ENCODE peak calls at places on chromosomes 7 and 10, in eight cellular contexts. V is heart left ventricle, A is IMR-90, D is esophagus squamous epithelium, H is uterus, I is sigmoid colon, T is A549, Q is tibial nerve. M is an unnamed sample. For H3K4me1, the result is how much of the 10 kb centered on the place peaks cover.

GRCh38 chr7:18421297-18422004 is 74.1 kb upstream of the HDAC9 start:
- DNase-seq in V (no peak), A (no peak), D (no peak), H (no peak), I (no peak), T (no peak), Q (no peak), M (no peak)

GRCh38 chr10:119305860-119306513 is 98.6 kb downstream of the GRK5 start:
- DNase-seq in V (peak), A (peak), D (peak), H (peak), I (peak), T (peak), Q (peak), M (no peak)

GRCh38 chr10:58477122-58477521 is 35.5 kb upstream of the BICC1 start:
- DNase-seq in V (peak), A (peak), D (no peak), H (peak), I (peak), T (no peak), Q (no peak), M (no peak)

GRCh38 chr10:21910798-21911197 is 92.7 kb downstream of the DNAJC1 start:
- DNase-seq in V (no peak), A (no peak), D (no peak), H (no peak), I (no peak), T (no peak), Q (no peak), M (no peak)

GRCh38 chr10:19832624-19833507 is 16.6 kb downstream of the PLXDC2 start:
- DNase-seq in V (no peak), A (no peak), D (no peak), H (no peak), I (no peak), T (no peak), Q (no peak), M (no peak)

GRCh38 chr7:41507686-41508268 is 195.1 kb downstream of the INHBA start:
- DNase-seq in V (no peak), A (no peak), D (no peak), H (no peak), I (no peak), T (no peak), Q (no peak), M (no peak)

GRCh38 chr7:140416560-140416959 is 12.7 kb downstream of the RAB19 start:
- DNase-seq in V (no peak), A (no peak), D (no peak), H (no peak), I (no peak), T (no peak), Q (no peak), M (no peak)

GRCh38 chr7:18345641-18346234 is 149.8 kb upstream of the HDAC9 start:
- DNase-seq in V (no peak), A (peak), D (no peak), H (no peak), I (no peak), T (peak), Q (no peak), M (no peak)

GRCh38 chr7:94274828-94275227 is 119.9 kb upstream of the COL1A2 start:
- DNase-seq in V (no peak), A (no peak), D (no peak), H (no peak), I (no peak), T (no peak), Q (no peak), M (no peak)

GRCh38 chr10:79105818-79106217 is 37.1 kb downstream of the ZMIZ1 start:
- DNase-seq in V (no peak), A (no peak), D (no peak), H (no peak), I (no peak), T (no peak), Q (no peak), M (no peak)

GRCh38 chr10:79103585-79103984 is 34.8 kb downstream of the ZMIZ1 start:
- DNase-seq in V (no peak), A (no peak), D (no peak), H (no peak), I (no peak), T (no peak), Q (no peak), M (no peak)

GRCh38 chr10:79103078-79103477 is 34.3 kb downstream of the ZMIZ1 start:
- DNase-seq in V (no peak), A (no peak), D (no peak), H (no peak), I (no peak), T (no peak), Q (no peak), M (no peak)

GRCh38 chr10:79105164-79105739 is 36.5 kb downstream of the ZMIZ1 start:
- DNase-seq in V (no peak), A (no peak), D (no peak), H (no peak), I (no peak), T (no peak), Q (no peak), M (no peak)

GRCh38 chr10:79104264-79104954 is 35.6 kb downstream of the ZMIZ1 start:
- DNase-seq in V (peak), A (peak), D (no peak), H (peak), I (peak), T (no peak), Q (peak), M (no peak)
- H3K4me1 ChIP-seq in V (half or more), A (half or more), D (under half), H (half or more), I (half or more), T (half or more), Q (half or more), M (under half)

DNA sequence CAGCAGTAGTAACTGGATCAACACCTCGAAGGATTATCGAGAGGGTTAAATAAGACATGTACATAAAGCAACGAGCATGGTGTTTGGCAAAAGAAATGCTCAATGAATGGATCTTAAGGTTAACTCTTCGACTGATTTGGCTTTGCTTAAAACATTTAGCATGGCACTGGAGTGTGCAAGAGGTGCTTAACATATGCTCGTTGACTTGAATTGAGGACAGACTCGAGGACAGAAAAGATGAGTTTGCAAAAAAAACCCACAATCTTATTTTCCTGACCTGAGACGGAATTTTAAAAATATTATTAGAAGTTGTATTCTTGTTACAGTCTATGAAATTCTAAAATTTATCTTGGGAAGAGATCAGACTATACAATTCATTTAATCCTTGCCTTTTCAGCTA is 49.4 kb upstream of the ST8SIA6 start:
- DNase-seq in V (no peak), A (no peak), D (no peak), H (no peak), I (no peak), T (no peak), Q (no peak), M (no peak)
- TF ChIP-seq POLR2A in V (no peak), A (no peak), D (no peak), H (no peak), I (no peak), T (no peak), Q (no peak), M (no peak)

DNA sequence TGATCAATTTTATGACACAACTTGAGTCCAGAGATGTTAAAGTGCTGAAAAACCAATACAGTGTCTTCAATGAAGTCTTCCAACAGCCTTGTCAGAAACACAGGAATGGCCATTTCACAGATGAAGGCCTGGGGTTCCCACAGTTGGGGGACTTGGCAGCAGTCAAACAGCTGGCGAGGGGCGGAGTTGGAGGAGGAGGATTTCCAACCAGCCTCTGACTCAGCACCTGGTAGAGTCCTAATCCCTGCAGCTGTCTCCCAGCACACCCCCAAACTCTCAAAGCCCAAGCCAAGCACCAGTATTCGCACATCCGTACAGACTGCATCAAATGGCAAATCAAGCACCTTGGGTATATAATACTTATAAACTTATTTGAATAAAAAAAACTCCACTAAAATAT is 28.0 kb downstream of the CTBP2 start:
- DNase-seq in V (no peak), A (peak), D (no peak), H (no peak), I (no peak), T (no peak), Q (no peak), M (peak)
- H3K4me1 ChIP-seq in V (half or more), A (under half), D (under half), H (under half), I (under half), T (under half), Q (under half), M (under half)

GRCh38 chr10:129536336-129536735 is 69.3 kb downstream of the MGMT start:
- DNase-seq in V (no peak), A (no peak), D (no peak), H (no peak), I (no peak), T (no peak), Q (no peak), M (no peak)
- TF ChIP-seq POLR2A in V (no peak), A (no peak), D (no peak), H (no peak), I (no peak), T (no peak), Q (no peak), M (no peak)

GRCh38 chr10:69327463-69328345 is 49.4 kb downstream of the HK1 start:
- DNase-seq in V (peak), A (peak), D (no peak), H (peak), I (peak), T (no peak), Q (no peak), M (peak)
- H3K4me1 ChIP-seq in V (half or more), A (under half), D (under half), H (under half), I (half or more), T (under half), Q (under half), M (under half)

GRCh38 chr7:158864507-158864820 is 8.1 kb downstream of the DYNC2I1 start:
- DNase-seq in V (no peak), A (no peak), D (no peak), H (no peak), I (peak), T (no peak), Q (no peak), M (no peak)

GRCh38 chr7:158861936-158862704 is 5.8 kb downstream of the DYNC2I1 start:
- DNase-seq in V (no peak), A (no peak), D (no peak), H (no peak), I (peak), T (no peak), Q (no peak), M (no peak)

GRCh38 chr7:158865462-158865922 is 9.1 kb downstream of the DYNC2I1 start:
- DNase-seq in V (no peak), A (no peak), D (no peak), H (no peak), I (no peak), T (no peak), Q (no peak), M (no peak)

GRCh38 chr7:158864833-158865232 is 8.5 kb downstream of the DYNC2I1 start:
- DNase-seq in V (no peak), A (no peak), D (no peak), H (no peak), I (peak), T (no peak), Q (no peak), M (no peak)

GRCh38 chr7:158863611-158864506 is 7.5 kb downstream of the DYNC2I1 start:
- DNase-seq in V (peak), A (peak), D (no peak), H (peak), I (peak), T (peak), Q (peak), M (peak)
- TF ChIP-seq POLR2A in V (no peak), A (no peak), D (no peak), H (no peak), I (no peak), T (no peak), Q (peak), M (no peak)

GRCh38 chr7:134671670-134672069 is 25.0 kb downstream of the BPGM start:
- DNase-seq in V (no peak), A (no peak), D (no peak), H (no peak), I (no peak), T (no peak), Q (no peak), M (no peak)
- H3K4me1 ChIP-seq in V (under half), A (under half), D (under half), H (under half), I (under half), T (under half), Q (under half), M (under half)

GRCh38 chr7:100429637-100430449 is at the start of gene MEPCE:
- DNase-seq in V (peak), A (peak), D (peak), H (peak), I (peak), T (peak), Q (peak), M (peak)
- TF ChIP-seq POLR2A in V (no peak), A (no peak), D (no peak), H (peak), I (no peak), T (peak), Q (peak), M (no peak)

M was measured in breast epithelium.